ENCODE peak calls at places on chromosome 20, in four cellular contexts. X is effector memory CD4-positive, alpha-beta T cell; Y is germinal center; I is NCI-H1436. C is an unnamed sample.

GRCh38 chr20:37385659-37386504 is 39.9 kb downstream of the SRC start:
- DNase-seq in Y (no peak), X (no peak), I (no peak), C (no peak)

GRCh38 chr20:1711826-1712601 is 54.4 kb upstream of the SIRPG start:
- DNase-seq in Y (no peak), X (no peak), I (no peak), C (no peak)

GRCh38 chr20:20761302-20761701 is 48.9 kb upstream of the RALGAPA2 start:
- DNase-seq in Y (no peak), X (no peak), I (no peak), C (no peak)

GRCh38 chr20:7106910-7107309 is 339.4 kb downstream of the BMP2 start:
- DNase-seq in X (no peak), Y (no peak), I (no peak), C (no peak)

GRCh38 chr20:37552415-37552814 is 24.7 kb upstream of the BLCAP start:
- DNase-seq in I (no peak), Y (no peak), X (no peak), C (no peak)

GRCh38 chr20:45813006-45813340 is 529 bp downstream of the UBE2C start:
- DNase-seq in X (no peak), Y (no peak), I (no peak), C (no peak)

GRCh38 chr20:34951652-34952051 is 4.0 kb downstream of the GSS start:
- DNase-seq in Y (peak; percentile 38), X (no peak), I (no peak), C (no peak)

GRCh38 chr20:60299951-60300350 is 341.7 kb downstream of the CDH26 start:
- DNase-seq in I (no peak), Y (no peak), X (no peak), C (no peak)

GRCh38 chr20:61560361-61560853 is 308.3 kb downstream of the CDH4 start:
- DNase-seq in I (no peak), Y (no peak), X (no peak), C (no peak)

GRCh38 chr20:50151034-50151743 is 2.3 kb downstream of the PEDS1 start:
- DNase-seq in Y (no peak), X (no peak), I (no peak), C (no peak)

GRCh38 chr20:53751394-53752368 is 158.0 kb upstream of the ZNF217 start:
- DNase-seq in I (no peak), Y (peak; percentile 30), X (no peak), C (peak; percentile 70)

GRCh38 chr20:15146948-15147347 is 809.5 kb upstream of the FLRT3 start:
- DNase-seq in Y (no peak), I (no peak), X (no peak), C (no peak)

GRCh38 chr20:50274570-50275430 is 84.2 kb downstream of the CEBPB start:
- DNase-seq in X (no peak), I (no peak), Y (no peak), C (no peak)

GRCh38 chr20:49937023-49937929 is 1.1 kb downstream of the RNF114 start:
- DNase-seq in X (no peak), Y (peak; percentile 42), I (no peak), C (no peak)

GRCh38 chr20:61447950-61448349 is 195.9 kb downstream of the CDH4 start:
- DNase-seq in I (no peak), X (no peak), Y (no peak), C (no peak)

GRCh38 chr20:25017257-25017803 is 24.8 kb upstream of the APMAP start:
- DNase-seq in I (no peak), Y (no peak), X (no peak), C (no peak)

GRCh38 chr20:25057234-25058050 is 497 bp downstream of the ACSS1 start:
- DNase-seq in I (no peak), Y (peak; percentile 70), X (peak; percentile 81), C (peak; percentile 85)

GRCh38 chr20:768426-768978 is at the start of gene SLC52A3:
- DNase-seq in I (no peak), X (no peak), Y (no peak), C (no peak)

GRCh38 chr20:57990396-57990987 is 238.0 kb downstream of the ANKRD60 start:
- DNase-seq in X (no peak), Y (no peak), I (no peak), C (no peak)

GRCh38 chr20:12531626-12532025 is 477.1 kb upstream of the SPTLC3 start:
- DNase-seq in I (no peak), X (no peak), Y (no peak), C (no peak)

GRCh38 chr20:13638162-13638495 is 603 bp downstream of the TASP1 start:
- DNase-seq in I (no peak), X (no peak), Y (no peak), C (no peak)

GRCh38 chr20:62824476-62825287 is 7.8 kb downstream of the COL9A3 start:
- DNase-seq in X (peak; percentile 46), Y (peak; percentile 77), I (peak; percentile 52), C (peak; percentile 62)

GRCh38 chr20:59618131-59618530 is 13.8 kb downstream of the PHACTR3 start:
- DNase-seq in Y (no peak), X (no peak), I (no peak), C (no peak)

GRCh38 chr20:45538209-45538798 is 978 bp downstream of the WFDC6 start:
- DNase-seq in Y (no peak), I (no peak), X (no peak), C (no peak)

GRCh38 chr20:57594092-57594911 is 25.9 kb downstream of the ZBP1 start:
- DNase-seq in I (peak; percentile 25), X (peak; percentile 42), Y (peak; percentile 77), C (peak; percentile 84)

GRCh38 chr20:45833883-45834796 is 541 bp downstream of the SNX21 start:
- DNase-seq in Y (peak; percentile 73), I (peak; percentile 41), X (peak; percentile 22), C (no peak)

GRCh38 chr20:33667245-33668086 is 723 bp downstream of the ACTL10 start:
- DNase-seq in X (peak; percentile 51), Y (peak; percentile 28), I (no peak), C (peak; percentile 68)

GRCh38 chr20:16001286-16001685 is 572.0 kb downstream of the KIF16B start:
- DNase-seq in I (no peak), Y (no peak), X (no peak), C (no peak)

GRCh38 chr20:3681931-3682820 is at the start of gene ADAM33:
- DNase-seq in I (no peak), Y (no peak), X (no peak), C (no peak)

GRCh38 chr20:12049125-12049524 is 131.4 kb downstream of the BTBD3 start:
- DNase-seq in Y (no peak), X (no peak), I (no peak), C (no peak)

GRCh38 chr20:36468149-36469000 is 72.9 kb upstream of the MYL9 start:
- DNase-seq in Y (no peak), I (no peak), X (no peak), C (no peak)

GRCh38 chr20:10992776-10993175 is 319.0 kb upstream of the JAG1 start:
- DNase-seq in Y (no peak), I (no peak), X (no peak), C (no peak)

GRCh38 chr20:57498425-57499400 is 26.2 kb downstream of the CTCFL start:
- DNase-seq in I (no peak), X (no peak), Y (no peak), C (peak; percentile 52)

GRCh38 chr20:48957521-48957920 is 36.0 kb downstream of the ARFGEF2 start:
- DNase-seq in I (no peak), Y (no peak), X (no peak), C (no peak)

GRCh38 chr20:19205999-19206398 is 6.4 kb upstream of the SLC24A3 start:
- DNase-seq in Y (peak; percentile 59), X (peak; percentile 12), I (peak; percentile 71), C (peak; percentile 68)

GRCh38 chr20:23697947-23698346 is 9.1 kb upstream of the CST4 start:
- DNase-seq in Y (no peak), I (no peak), X (no peak), C (no peak)

GRCh38 chr20:24673678-24674570 is 204.5 kb downstream of the SYNDIG1 start:
- DNase-seq in Y (no peak), I (no peak), X (no peak), C (no peak)

GRCh38 chr20:64194269-64194668 is 30.0 kb downstream of the MYT1 start:
- DNase-seq in Y (no peak), X (no peak), I (no peak), C (no peak)

C was measured in B cell.